ENCODE peak calls at places on chromosome 14, in ten cellular contexts. One of them, this sample, is unnamed.

GRCh38 chr14:91315844-91316267 is 71.4 kb upstream of the GPR68 start:
- DNase-seq in brain microvascular endothelial cell: no peak
- DNase-seq in tibial artery: no peak
- DNase-seq in ovary: no peak
- DNase-seq in left ventricle myocardium inferior: no peak
- DNase-seq in GM06990: peak; percentile 95
- DNase-seq in WERI-Rb-1: no peak
- DNase-seq in astrocyte: no peak
- DNase-seq in SK-N-SH: no peak
- DNase-seq in CD8-positive, alpha-beta T cell: peak; percentile 74
- DNase-seq in this sample: no peak

GRCh38 chr14:50957296-50957695 is 13.0 kb upstream of the PYGL start:
- DNase-seq in brain microvascular endothelial cell: peak; percentile 63
- DNase-seq in tibial artery: no peak
- DNase-seq in ovary: no peak
- DNase-seq in left ventricle myocardium inferior: no peak
- DNase-seq in GM06990: no peak
- DNase-seq in WERI-Rb-1: no peak
- DNase-seq in astrocyte: peak; percentile 32
- DNase-seq in SK-N-SH: no peak
- DNase-seq in CD8-positive, alpha-beta T cell: no peak
- DNase-seq in this sample: no peak

GRCh38 chr14:50417853-50418252 is 21.2 kb upstream of the CDKL1 start:
- DNase-seq in brain microvascular endothelial cell: no peak
- DNase-seq in tibial artery: no peak
- DNase-seq in ovary: no peak
- DNase-seq in left ventricle myocardium inferior: no peak
- DNase-seq in GM06990: no peak
- DNase-seq in WERI-Rb-1: no peak
- DNase-seq in astrocyte: no peak
- DNase-seq in SK-N-SH: no peak
- DNase-seq in CD8-positive, alpha-beta T cell: no peak
- DNase-seq in this sample: no peak

GRCh38 chr14:25237845-25238244 is 187.9 kb upstream of the STXBP6 start:
- DNase-seq in brain microvascular endothelial cell: no peak
- DNase-seq in tibial artery: no peak
- DNase-seq in ovary: no peak
- DNase-seq in left ventricle myocardium inferior: no peak
- DNase-seq in GM06990: no peak
- DNase-seq in WERI-Rb-1: peak; percentile 7
- DNase-seq in astrocyte: no peak
- DNase-seq in SK-N-SH: no peak
- DNase-seq in CD8-positive, alpha-beta T cell: no peak
- DNase-seq in this sample: peak; percentile 18

GRCh38 chr14:103563089-103563620 is 395 bp downstream of the COA8 start:
- DNase-seq in brain microvascular endothelial cell: no peak
- DNase-seq in tibial artery: peak; percentile 47
- DNase-seq in ovary: no peak
- DNase-seq in left ventricle myocardium inferior: no peak
- DNase-seq in GM06990: no peak
- DNase-seq in WERI-Rb-1: no peak
- DNase-seq in astrocyte: no peak
- DNase-seq in SK-N-SH: no peak
- DNase-seq in CD8-positive, alpha-beta T cell: peak; percentile 9
- DNase-seq in this sample: peak; percentile 38

GRCh38 chr14:69695664-69696527 is 71.0 kb upstream of the SRSF5 start:
- DNase-seq in brain microvascular endothelial cell: no peak
- DNase-seq in tibial artery: no peak
- DNase-seq in ovary: no peak
- DNase-seq in left ventricle myocardium inferior: no peak
- DNase-seq in GM06990: no peak
- DNase-seq in WERI-Rb-1: peak; percentile 90
- DNase-seq in astrocyte: peak; percentile 50
- DNase-seq in SK-N-SH: peak; percentile 67
- DNase-seq in CD8-positive, alpha-beta T cell: no peak
- DNase-seq in this sample: peak; percentile 47

GRCh38 chr14:43418314-43418713 is 1088.8 kb downstream of the FSCB start:
- DNase-seq in brain microvascular endothelial cell: no peak
- DNase-seq in tibial artery: no peak
- DNase-seq in ovary: no peak
- DNase-seq in left ventricle myocardium inferior: no peak
- DNase-seq in GM06990: no peak
- DNase-seq in WERI-Rb-1: no peak
- DNase-seq in astrocyte: no peak
- DNase-seq in SK-N-SH: no peak
- DNase-seq in CD8-positive, alpha-beta T cell: no peak
- DNase-seq in this sample: no peak

GRCh38 chr14:59679872-59680271 is 103.3 kb upstream of the CCDC175 start:
- DNase-seq in brain microvascular endothelial cell: no peak
- DNase-seq in tibial artery: peak; percentile 84
- DNase-seq in ovary: no peak
- DNase-seq in left ventricle myocardium inferior: no peak
- DNase-seq in GM06990: no peak
- DNase-seq in WERI-Rb-1: no peak
- DNase-seq in astrocyte: no peak
- DNase-seq in SK-N-SH: no peak
- DNase-seq in CD8-positive, alpha-beta T cell: no peak
- DNase-seq in this sample: peak; percentile 21

GRCh38 chr14:42110167-42110566 is 503.5 kb downstream of the LRFN5 start:
- DNase-seq in brain microvascular endothelial cell: peak; percentile 47
- DNase-seq in tibial artery: no peak
- DNase-seq in ovary: no peak
- DNase-seq in left ventricle myocardium inferior: no peak
- DNase-seq in GM06990: no peak
- DNase-seq in WERI-Rb-1: peak; percentile 23
- DNase-seq in astrocyte: peak; percentile 29
- DNase-seq in SK-N-SH: peak; percentile 1
- DNase-seq in CD8-positive, alpha-beta T cell: no peak
- DNase-seq in this sample: peak; percentile 43

GRCh38 chr14:23056257-23056955 is 914 bp downstream of the CDH24 start:
- DNase-seq in brain microvascular endothelial cell: peak; percentile 47
- DNase-seq in tibial artery: peak; percentile 57
- DNase-seq in ovary: peak; percentile 59
- DNase-seq in left ventricle myocardium inferior: peak; percentile 59
- DNase-seq in GM06990: peak; percentile 67
- DNase-seq in WERI-Rb-1: peak; percentile 90
- DNase-seq in astrocyte: peak; percentile 31
- DNase-seq in SK-N-SH: peak; percentile 87
- DNase-seq in CD8-positive, alpha-beta T cell: peak; percentile 55
- DNase-seq in this sample: peak; percentile 72
- H3K4me3 ChIP-seq in brain microvascular endothelial cell: peak overlapping the region; percentile 56
- H3K4me3 ChIP-seq in tibial artery: peak overlapping the region; percentile 55
- H3K4me3 ChIP-seq in ovary: no peak overlapping the region
- H3K4me3 ChIP-seq in left ventricle myocardium inferior: peak overlapping the region; percentile 84
- H3K4me3 ChIP-seq in GM06990: no peak overlapping the region
- H3K4me3 ChIP-seq in WERI-Rb-1: peak overlapping the region; percentile 76
- H3K4me3 ChIP-seq in astrocyte: peak overlapping the region; percentile 57
- H3K4me3 ChIP-seq in SK-N-SH: peak overlapping the region; percentile 62
- H3K4me3 ChIP-seq in CD8-positive, alpha-beta T cell: peak overlapping the region; percentile 35
- H3K4me3 ChIP-seq in this sample: peak overlapping the region; percentile 45

DNA sequence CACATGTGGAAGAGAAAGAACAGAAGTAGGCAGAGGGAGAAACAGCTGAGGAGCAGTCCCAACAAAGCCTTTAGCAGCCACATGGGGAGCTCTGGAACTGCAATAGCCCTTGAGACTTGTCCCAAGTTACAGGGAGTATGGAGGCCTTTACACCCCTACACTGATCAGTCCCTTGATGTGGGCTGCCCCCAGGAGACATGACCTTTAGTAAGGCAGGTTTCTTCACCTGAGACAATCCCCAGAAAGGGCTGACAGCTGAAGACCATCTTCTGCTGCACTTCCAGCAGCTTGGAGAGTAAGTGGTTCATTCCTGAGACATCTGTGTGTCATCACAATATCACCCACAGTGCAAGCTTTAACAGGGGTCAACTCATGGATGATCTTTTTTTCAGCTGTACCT is 8.6 kb upstream of the SNAPC1 start:
- DNase-seq in brain microvascular endothelial cell: no peak
- DNase-seq in tibial artery: no peak
- DNase-seq in ovary: no peak
- DNase-seq in left ventricle myocardium inferior: no peak
- DNase-seq in GM06990: no peak
- DNase-seq in WERI-Rb-1: no peak
- DNase-seq in astrocyte: no peak
- DNase-seq in SK-N-SH: no peak
- DNase-seq in CD8-positive, alpha-beta T cell: no peak
- DNase-seq in this sample: no peak
- TF ChIP-seq CTCF in brain microvascular endothelial cell: peak; percentile 30
- TF ChIP-seq CTCF in tibial artery: no peak
- TF ChIP-seq CTCF in ovary: no peak
- TF ChIP-seq CTCF in left ventricle myocardium inferior: no peak
- TF ChIP-seq CTCF in GM06990: no peak
- TF ChIP-seq CTCF in WERI-Rb-1: peak; percentile 46
- TF ChIP-seq CTCF in astrocyte: no peak
- TF ChIP-seq CTCF in SK-N-SH: no peak
- TF ChIP-seq CTCF in CD8-positive, alpha-beta T cell: no peak
- TF ChIP-seq CTCF in this sample: peak; percentile 19

DNA sequence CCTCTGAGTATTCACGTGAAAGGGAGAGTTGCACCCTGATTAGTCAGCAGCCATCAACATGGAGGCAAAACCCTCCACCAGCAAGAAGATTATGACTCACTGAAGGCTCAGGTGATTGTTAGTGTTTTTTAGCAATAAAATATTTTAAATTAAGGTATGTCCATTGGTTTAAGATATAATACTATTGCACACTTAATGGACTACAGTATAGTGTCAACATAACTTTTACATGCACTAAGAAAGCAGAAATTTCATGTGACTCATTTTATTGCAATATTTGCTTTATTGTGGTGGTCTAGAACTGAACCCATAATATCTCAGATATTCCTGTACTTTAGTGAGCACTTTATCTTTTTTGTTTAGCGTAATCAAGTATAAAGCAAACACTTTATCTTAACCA is 77.0 kb upstream of the PTGDR start:
- DNase-seq in brain microvascular endothelial cell: no peak
- DNase-seq in tibial artery: no peak
- DNase-seq in ovary: no peak
- DNase-seq in left ventricle myocardium inferior: no peak
- DNase-seq in GM06990: no peak
- DNase-seq in WERI-Rb-1: no peak
- DNase-seq in astrocyte: no peak
- DNase-seq in SK-N-SH: no peak
- DNase-seq in CD8-positive, alpha-beta T cell: no peak
- DNase-seq in this sample: peak; percentile 7
- H3K36me3 ChIP-seq in brain microvascular endothelial cell: no peaks in the 10 kb centered on the region
- H3K36me3 ChIP-seq in tibial artery: no peaks in the 10 kb centered on the region
- H3K36me3 ChIP-seq in ovary: no peaks in the 10 kb centered on the region
- H3K36me3 ChIP-seq in left ventricle myocardium inferior: no peaks in the 10 kb centered on the region
- H3K36me3 ChIP-seq in GM06990: no peaks in the 10 kb centered on the region
- H3K36me3 ChIP-seq in WERI-Rb-1: no peaks in the 10 kb centered on the region
- H3K36me3 ChIP-seq in astrocyte: no peaks in the 10 kb centered on the region
- H3K36me3 ChIP-seq in SK-N-SH: no peaks in the 10 kb centered on the region
- H3K36me3 ChIP-seq in CD8-positive, alpha-beta T cell: no peaks in the 10 kb centered on the region
- H3K36me3 ChIP-seq in this sample: no peaks in the 10 kb centered on the region

DNA sequence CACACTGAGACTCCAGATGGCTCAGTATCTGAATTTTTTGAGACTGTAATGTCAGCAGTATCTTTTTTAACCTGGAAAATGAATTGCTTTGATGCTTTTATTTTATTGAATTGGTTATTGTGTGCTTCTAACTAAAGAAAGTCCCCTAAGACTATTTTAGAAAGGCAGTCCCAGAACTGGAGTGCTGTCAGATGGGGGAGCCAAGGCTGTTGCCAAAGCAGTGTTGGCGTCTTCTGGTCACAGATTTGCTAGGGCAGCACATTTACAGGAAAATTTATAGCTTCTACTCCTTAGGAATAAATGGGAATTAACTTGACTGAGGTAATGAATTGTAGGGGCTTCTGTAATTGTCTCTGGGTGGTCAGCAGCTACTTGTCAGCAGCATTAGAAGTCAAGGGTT is 157.1 kb upstream of the ARHGAP5 start:
- DNase-seq in brain microvascular endothelial cell: no peak
- DNase-seq in tibial artery: no peak
- DNase-seq in ovary: no peak
- DNase-seq in left ventricle myocardium inferior: no peak
- DNase-seq in GM06990: no peak
- DNase-seq in WERI-Rb-1: no peak
- DNase-seq in astrocyte: no peak
- DNase-seq in SK-N-SH: no peak
- DNase-seq in CD8-positive, alpha-beta T cell: no peak
- DNase-seq in this sample: no peak
- H3K4me3 ChIP-seq in brain microvascular endothelial cell: no peak overlapping the region
- H3K4me3 ChIP-seq in tibial artery: no peak overlapping the region
- H3K4me3 ChIP-seq in ovary: no peak overlapping the region
- H3K4me3 ChIP-seq in left ventricle myocardium inferior: no peak overlapping the region
- H3K4me3 ChIP-seq in GM06990: no peak overlapping the region
- H3K4me3 ChIP-seq in WERI-Rb-1: no peak overlapping the region
- H3K4me3 ChIP-seq in astrocyte: no peak overlapping the region
- H3K4me3 ChIP-seq in SK-N-SH: no peak overlapping the region
- H3K4me3 ChIP-seq in CD8-positive, alpha-beta T cell: no peak overlapping the region
- H3K4me3 ChIP-seq in this sample: no peak overlapping the region

GRCh38 chr14:106530423-106531107 is 1004.2 kb downstream of the TMEM121 start:
- DNase-seq in brain microvascular endothelial cell: no peak
- DNase-seq in tibial artery: no peak
- DNase-seq in ovary: no peak
- DNase-seq in left ventricle myocardium inferior: no peak
- DNase-seq in GM06990: peak; percentile 88
- DNase-seq in WERI-Rb-1: peak; percentile 10
- DNase-seq in astrocyte: no peak
- DNase-seq in SK-N-SH: no peak
- DNase-seq in CD8-positive, alpha-beta T cell: no peak
- DNase-seq in this sample: no peak
- TF ChIP-seq CTCF in brain microvascular endothelial cell: peak; percentile 3
- TF ChIP-seq CTCF in tibial artery: no peak
- TF ChIP-seq CTCF in ovary: no peak
- TF ChIP-seq CTCF in left ventricle myocardium inferior: no peak
- TF ChIP-seq CTCF in GM06990: peak; percentile 80
- TF ChIP-seq CTCF in WERI-Rb-1: peak; percentile 24
- TF ChIP-seq CTCF in astrocyte: no peak
- TF ChIP-seq CTCF in SK-N-SH: no peak
- TF ChIP-seq CTCF in CD8-positive, alpha-beta T cell: peak; percentile 53
- TF ChIP-seq CTCF in this sample: no peak

DNA sequence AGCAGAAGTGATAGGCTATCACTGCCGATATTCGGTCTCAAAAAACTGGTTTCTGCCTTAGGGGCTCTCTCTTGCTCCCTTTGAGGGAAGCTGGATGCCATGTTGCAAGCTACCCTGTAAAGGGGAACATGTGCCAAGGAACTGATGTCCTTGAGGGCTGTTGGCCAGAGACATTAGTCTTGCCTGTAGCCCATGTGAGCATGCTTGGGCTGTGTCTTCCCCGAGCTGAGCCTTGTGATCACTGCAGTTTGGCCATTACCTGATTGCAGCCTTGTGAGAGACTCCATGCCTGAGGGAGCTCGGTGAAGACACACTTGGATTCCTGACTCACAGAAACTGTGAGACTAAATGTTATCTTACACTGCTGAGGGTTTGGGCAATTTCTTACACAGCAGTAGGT is 18.8 kb downstream of the RTRAF start:
- DNase-seq in brain microvascular endothelial cell: no peak
- DNase-seq in tibial artery: no peak
- DNase-seq in ovary: no peak
- DNase-seq in left ventricle myocardium inferior: no peak
- DNase-seq in GM06990: no peak
- DNase-seq in WERI-Rb-1: no peak
- DNase-seq in astrocyte: no peak
- DNase-seq in SK-N-SH: no peak
- DNase-seq in CD8-positive, alpha-beta T cell: no peak
- DNase-seq in this sample: no peak
- H3K36me3 ChIP-seq in brain microvascular endothelial cell: peaks cover 77% of the 10 kb centered on the region
- H3K36me3 ChIP-seq in tibial artery: peaks cover 76% of the 10 kb centered on the region
- H3K36me3 ChIP-seq in ovary: no peaks in the 10 kb centered on the region
- H3K36me3 ChIP-seq in left ventricle myocardium inferior: peaks cover 88% of the 10 kb centered on the region
- H3K36me3 ChIP-seq in GM06990: peaks cover 31% of the 10 kb centered on the region
- H3K36me3 ChIP-seq in WERI-Rb-1: peaks cover 83% of the 10 kb centered on the region
- H3K36me3 ChIP-seq in astrocyte: peaks cover 75% of the 10 kb centered on the region
- H3K36me3 ChIP-seq in SK-N-SH: peaks cover 85% of the 10 kb centered on the region
- H3K36me3 ChIP-seq in CD8-positive, alpha-beta T cell: peaks cover 52% of the 10 kb centered on the region
- H3K36me3 ChIP-seq in this sample: peaks cover 4% of the 10 kb centered on the region

This sample was measured in bronchial epithelial cell.